ENCODE peak calls at places on chromosome 15, in seven cellular contexts. U is upper lobe of right lung, L is astrocyte of the spinal cord, I is A673, M is GM23248, T is choroid plexus epithelial cell, X is iPS DF 6.9. D is an unnamed sample.

GRCh38 chr15:66833803-66834202 is 131.8 kb downstream of the SMAD6 start:
- DNase-seq in L (no peak), U (peak; percentile 27), T (no peak), M (no peak), I (no peak), X (no peak), D (no peak)

GRCh38 chr15:29938701-29939340 is 116.6 kb upstream of the TJP1 start:
- DNase-seq in T (peak; percentile 49), L (no peak), I (peak; percentile 9), U (no peak), X (no peak), M (no peak), D (no peak)

GRCh38 chr15:51750942-51751686 is at the start of gene TMOD2:
- DNase-seq in I (peak; percentile 25), L (peak; percentile 24), T (peak; percentile 37), U (peak; percentile 83), M (peak; percentile 62), X (no peak), D (no peak)

GRCh38 chr15:73908822-73909122 is 17.5 kb upstream of the LOXL1 start:
- DNase-seq in I (no peak), M (no peak), U (no peak), T (no peak), X (no peak), L (no peak), D (no peak)

GRCh38 chr15:29476503-29477080 is 207.0 kb upstream of the NSMCE3 start:
- DNase-seq in T (no peak), U (no peak), L (no peak), X (no peak), M (no peak), I (no peak), D (no peak)

GRCh38 chr15:58501636-58502178 is 69.9 kb downstream of the LIPC start:
- DNase-seq in I (no peak), T (no peak), X (no peak), L (no peak), M (peak; percentile 18), U (no peak), D (no peak)

GRCh38 chr15:41022487-41023090 is 69.3 kb downstream of the CHAC1 start:
- DNase-seq in M (peak; percentile 78), X (no peak), T (peak; percentile 83), U (no peak), L (peak; percentile 56), I (peak; percentile 61), D (peak; percentile 13)

GRCh38 chr15:57044072-57044702 is 125.7 kb downstream of the TCF12 start:
- DNase-seq in T (no peak), M (no peak), L (no peak), U (no peak), X (no peak), I (no peak), D (no peak)

GRCh38 chr15:57890351-57890750 is 175.2 kb downstream of the ALDH1A2 start:
- DNase-seq in I (no peak), U (no peak), L (no peak), X (no peak), M (peak; percentile 58), T (peak; percentile 9), D (no peak)

GRCh38 chr15:60574801-60575631 is 96.1 kb upstream of the ICE2 start:
- DNase-seq in M (no peak), X (no peak), I (no peak), L (no peak), U (no peak), T (no peak), D (no peak)

GRCh38 chr15:69590201-69590600 is 137.6 kb downstream of the RPLP1 start:
- DNase-seq in T (no peak), U (no peak), I (peak; percentile 27), X (no peak), L (no peak), M (no peak), D (no peak)

GRCh38 chr15:69583627-69584026 is 131.0 kb downstream of the RPLP1 start:
- DNase-seq in M (no peak), T (no peak), L (no peak), X (no peak), U (no peak), I (no peak), D (no peak)

GRCh38 chr15:69586721-69587120 is 134.1 kb downstream of the RPLP1 start:
- DNase-seq in L (no peak), X (no peak), U (no peak), I (no peak), M (no peak), T (no peak), D (no peak)

GRCh38 chr15:69587731-69588130 is 135.1 kb downstream of the RPLP1 start:
- DNase-seq in T (no peak), X (no peak), M (no peak), I (no peak), L (no peak), U (no peak), D (no peak)

GRCh38 chr15:69585937-69586336 is 133.3 kb downstream of the RPLP1 start:
- DNase-seq in I (no peak), L (no peak), T (no peak), U (peak; percentile 43), X (no peak), M (no peak), D (no peak)
- H3K4me3 ChIP-seq in I (no peak overlapping the region), L (no peak overlapping the region), T (no peak overlapping the region), U (no peak overlapping the region), X (no peak overlapping the region), M (no peak overlapping the region), D (no peak overlapping the region)

GRCh38 chr15:83283813-83284562 is 476 bp downstream of the BNC1 start:
- DNase-seq in M (peak; percentile 60), T (peak; percentile 39), L (peak; percentile 53), U (no peak), I (no peak), X (no peak), D (no peak)
- H3K4me3 ChIP-seq in M (peak overlapping the region; percentile 78), T (peak overlapping the region; percentile 64), L (peak overlapping the region; percentile 55), U (peak overlapping the region; percentile 44), I (peak overlapping the region; percentile 33), X (peak overlapping the region; percentile 51), D (no peak overlapping the region)

GRCh38 chr15:94857466-94857865 is 626.1 kb downstream of the MCTP2 start:
- DNase-seq in U (no peak), L (no peak), I (no peak), X (no peak), T (no peak), M (no peak), D (no peak)

GRCh38 chr15:94855018-94855408 is 623.7 kb downstream of the MCTP2 start:
- DNase-seq in X (no peak), U (no peak), M (no peak), L (no peak), T (no peak), I (no peak), D (no peak)

GRCh38 chr15:94856267-94856854 is 625.0 kb downstream of the MCTP2 start:
- DNase-seq in L (no peak), U (no peak), I (no peak), X (no peak), M (no peak), T (no peak), D (no peak)

GRCh38 chr15:94858011-94858410 is 626.6 kb downstream of the MCTP2 start:
- DNase-seq in L (no peak), T (no peak), M (no peak), I (no peak), U (no peak), X (no peak), D (no peak)

DNA sequence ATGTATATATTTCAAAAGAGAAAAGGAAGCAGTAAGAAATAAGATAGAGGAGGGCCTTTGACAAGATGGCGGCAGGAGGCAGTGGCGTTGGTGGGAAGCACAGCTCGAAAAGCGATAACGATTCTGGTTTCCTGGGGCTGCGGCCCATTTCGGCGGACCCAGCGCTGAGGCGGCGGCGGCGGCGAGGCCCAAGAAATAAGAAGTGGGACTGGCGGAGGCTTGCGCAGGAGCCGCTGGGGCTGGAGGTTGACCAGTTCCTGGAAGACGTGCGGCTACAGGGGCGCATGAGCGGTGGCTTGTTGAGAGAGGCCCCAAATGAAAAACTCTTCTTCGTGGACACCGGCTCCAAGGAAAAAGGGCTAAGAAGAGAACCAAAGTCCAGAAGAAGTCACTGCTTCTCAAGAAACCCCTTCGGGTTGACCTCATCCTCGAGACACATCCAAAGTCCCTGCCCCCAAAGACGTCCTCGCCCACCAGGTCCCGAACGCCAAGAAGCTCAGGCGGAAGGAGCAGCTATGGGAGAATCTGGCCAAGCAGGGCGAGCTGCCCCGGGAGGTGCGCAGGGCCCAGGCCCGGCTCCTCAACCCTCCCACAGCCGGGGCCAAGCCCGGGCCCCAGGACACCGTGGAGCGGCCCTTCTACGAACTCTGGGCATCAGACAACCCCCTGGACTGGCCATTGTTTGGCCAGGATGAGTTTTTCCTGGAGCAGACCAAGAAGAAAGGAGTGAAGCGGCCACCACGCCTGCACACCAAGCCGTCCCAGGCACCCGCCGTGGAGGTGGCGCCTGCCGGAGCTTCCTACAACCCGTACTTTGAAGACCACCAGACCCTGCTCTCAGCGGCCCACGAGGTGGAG is 624.3 kb downstream of the MCTP2 start:
- DNase-seq in X (no peak), L (no peak), U (no peak), I (no peak), M (no peak), T (no peak), D (no peak)
- H3K4me3 ChIP-seq in X (no peak overlapping the region), L (no peak overlapping the region), U (no peak overlapping the region), I (no peak overlapping the region), M (no peak overlapping the region), T (no peak overlapping the region), D (no peak overlapping the region)

GRCh38 chr15:93587046-93587445 is 498.0 kb upstream of the RGMA start:
- DNase-seq in L (no peak), U (no peak), M (no peak), X (no peak), T (no peak), I (no peak), D (no peak)
- H3K4me3 ChIP-seq in L (no peak overlapping the region), U (no peak overlapping the region), M (no peak overlapping the region), X (no peak overlapping the region), T (no peak overlapping the region), I (no peak overlapping the region), D (no peak overlapping the region)

GRCh38 chr15:86296762-86297161 is 217.1 kb downstream of the AGBL1 start:
- DNase-seq in X (no peak), T (no peak), M (no peak), U (no peak), L (no peak), I (no peak), D (no peak)
- H3K4me3 ChIP-seq in X (no peak overlapping the region), T (no peak overlapping the region), M (no peak overlapping the region), U (no peak overlapping the region), L (no peak overlapping the region), I (no peak overlapping the region), D (no peak overlapping the region)